ENCODE peak calls at places on chromosomes 5 and 9, in ten cellular contexts. P is BJ, G is activated B cell treated with CpG ODN at 0.5 μM for 24 hours, D is pancreas, B is HCT116, Y is WTC11, T is left ventricle myocardium inferior, Z is HFF-Myc, W is gastrocnemius medialis, U is ovary. I is an unnamed sample.

GRCh38 chr5:147648597-147648996 is 133.9 kb downstream of the JAKMIP2 start:
- DNase-seq in P (no peak), G (no peak), D (no peak), B (no peak), Y (no peak), T (no peak), Z (no peak), W (no peak), U (no peak), I (no peak)

GRCh38 chr5:163846512-163846911 is 341.1 kb downstream of the MAT2B start:
- DNase-seq in P (no peak), G (no peak), D (no peak), B (no peak), Y (no peak), T (no peak), Z (no peak), W (no peak), U (no peak), I (no peak)

GRCh38 chr9:128733256-128733655 is 9.3 kb upstream of the ZDHHC12 start:
- DNase-seq in P (no peak), G (no peak), D (peak), B (peak), Y (peak), T (peak), Z (peak), W (no peak), U (peak), I (no peak)

GRCh38 chr5:25327173-25327572 is 682.4 kb upstream of the CDH10 start:
- DNase-seq in P (no peak), G (no peak), D (no peak), B (no peak), Y (no peak), T (no peak), Z (no peak), W (no peak), U (no peak), I (no peak)

GRCh38 chr9:117656007-117656406 is 48.2 kb upstream of the TLR4 start:
- DNase-seq in P (no peak), G (no peak), D (no peak), B (no peak), Y (no peak), T (no peak), Z (no peak), W (no peak), U (no peak), I (no peak)

GRCh38 chr9:113238859-113239231 is 17.5 kb downstream of the SLC31A1 start:
- DNase-seq in P (no peak), G (no peak), D (no peak), B (no peak), Y (no peak), T (no peak), Z (no peak), W (no peak), U (no peak), I (no peak)

GRCh38 chr5:172556262-172556661 is 84.8 kb upstream of the NEURL1B start:
- DNase-seq in P (no peak), G (no peak), D (no peak), B (no peak), Y (no peak), T (peak), Z (no peak), W (no peak), U (peak), I (no peak)

GRCh38 chr5:96408841-96409458 is 24.1 kb downstream of the PCSK1 start:
- DNase-seq in P (no peak), G (no peak), D (no peak), B (no peak), Y (no peak), T (no peak), Z (no peak), W (no peak), U (no peak), I (no peak)

GRCh38 chr5:59724482-59725392 is 168.8 kb downstream of the PDE4D start:
- DNase-seq in P (no peak), G (no peak), D (no peak), B (peak), Y (peak), T (no peak), Z (no peak), W (no peak), U (no peak), I (no peak)

GRCh38 chr5:27020965-27021364 is 17.4 kb downstream of the CDH9 start:
- DNase-seq in P (no peak), G (no peak), D (no peak), B (no peak), Y (no peak), T (no peak), Z (no peak), W (no peak), U (no peak), I (no peak)

GRCh38 chr5:178207917-178208280 is 3.6 kb downstream of the HNRNPAB start:
- DNase-seq in P (no peak), G (no peak), D (no peak), B (no peak), Y (no peak), T (no peak), Z (no peak), W (no peak), U (no peak), I (no peak)

GRCh38 chr9:33189331-33189731 is 22.2 kb upstream of the B4GALT1 start:
- DNase-seq in P (no peak), G (no peak), D (no peak), B (no peak), Y (no peak), T (no peak), Z (no peak), W (no peak), U (no peak), I (no peak)

GRCh38 chr5:173638631-173639030 is 22.2 kb upstream of the BOD1 start:
- DNase-seq in P (no peak), G (no peak), D (no peak), B (no peak), Y (no peak), T (no peak), Z (no peak), W (no peak), U (no peak), I (no peak)

GRCh38 chr5:172303090-172303995 is 19.8 kb upstream of the UBTD2 start:
- DNase-seq in P (no peak), G (no peak), D (no peak), B (peak), Y (no peak), T (no peak), Z (no peak), W (no peak), U (no peak), I (no peak)

DNA sequence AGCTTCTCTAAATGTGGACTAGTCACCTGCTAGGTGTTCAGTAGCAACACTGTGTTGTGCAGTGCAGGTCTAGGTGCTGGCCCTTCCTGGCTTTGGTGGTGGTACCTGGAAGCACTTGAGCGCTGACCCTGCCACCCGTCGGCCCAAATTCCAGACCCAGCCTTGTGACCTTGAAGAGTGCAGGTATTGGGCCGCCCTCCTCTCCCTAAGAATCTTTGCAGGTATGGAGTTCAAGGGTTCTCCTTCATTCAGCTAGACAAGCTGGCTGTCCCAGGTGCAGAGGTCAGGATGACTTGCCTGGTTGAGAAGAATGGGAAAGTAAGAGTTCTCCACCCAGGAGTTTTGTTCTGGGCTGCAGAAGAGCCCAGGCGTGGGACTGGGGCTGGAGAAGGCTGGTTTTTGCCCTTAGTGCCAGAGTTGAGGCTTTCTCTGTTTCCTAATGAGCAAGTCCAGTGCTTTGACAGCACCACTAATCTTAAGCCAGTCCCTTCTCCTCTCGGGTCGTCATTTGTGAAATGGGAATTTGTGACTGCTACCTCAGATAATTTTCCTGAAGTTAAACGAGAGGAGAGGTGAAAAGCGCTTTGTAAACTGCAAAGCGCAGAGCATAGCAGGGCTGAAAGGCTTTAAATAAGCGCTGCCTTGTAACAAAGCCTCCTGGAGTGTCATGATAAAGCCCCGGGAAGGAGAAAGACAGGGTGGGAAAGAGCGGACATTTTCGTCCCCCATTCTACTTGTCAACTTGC is 4.0 kb downstream of the FOXE1 start:
- DNase-seq in P (no peak), G (no peak), D (no peak), B (no peak), Y (no peak), T (no peak), Z (no peak), W (no peak), U (no peak), I (no peak)
- TF ChIP-seq CTCF in P (no peak), G (no peak), D (no peak), B (no peak), Y (no peak), T (no peak), Z (no peak), W (no peak), U (no peak), I (no peak)

DNA sequence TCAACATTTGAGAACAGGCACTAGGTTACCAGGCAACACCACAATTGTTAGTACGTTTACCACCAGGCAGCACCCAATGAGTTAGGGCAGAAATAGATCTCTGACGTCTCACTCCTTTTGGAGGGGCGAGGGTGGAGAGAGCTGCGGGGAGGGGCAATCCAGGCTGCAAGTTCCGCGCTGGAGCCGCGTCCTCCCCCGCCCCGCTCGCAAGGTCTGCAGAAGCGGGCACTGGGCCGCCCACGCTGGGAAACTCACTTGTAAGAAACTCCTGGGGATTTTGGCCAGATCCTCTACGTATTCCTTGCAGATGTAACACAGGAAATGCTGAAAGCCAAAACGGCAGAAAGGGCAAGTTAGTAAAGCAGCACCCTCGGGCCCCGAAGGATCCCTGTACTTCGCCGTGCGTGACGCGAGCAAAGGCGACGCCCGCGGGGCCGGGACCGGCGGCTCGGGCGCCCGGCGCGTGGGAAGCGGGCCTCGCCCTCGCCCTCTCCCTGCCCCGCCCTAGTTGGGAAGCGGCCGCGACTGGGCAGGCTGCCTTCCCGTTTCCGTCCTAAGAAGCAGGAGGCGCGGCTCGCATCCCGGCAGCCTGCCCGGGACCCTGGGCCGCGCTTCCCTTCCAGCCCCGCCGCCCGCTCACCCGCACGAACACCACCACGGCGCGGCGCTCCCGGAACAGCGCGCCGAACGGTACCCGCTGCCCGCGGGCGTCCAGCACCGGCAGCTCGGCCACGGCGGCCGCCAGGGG is 493 bp downstream of the PRXL2C start:
- DNase-seq in P (peak), G (peak), D (peak), B (peak), Y (peak), T (peak), Z (peak), W (peak), U (peak), I (peak)
- TF ChIP-seq CTCF in P (no peak), G (no peak), D (no peak), B (no peak), Y (no peak), T (peak), Z (no peak), W (peak), U (peak), I (no peak)

DNA sequence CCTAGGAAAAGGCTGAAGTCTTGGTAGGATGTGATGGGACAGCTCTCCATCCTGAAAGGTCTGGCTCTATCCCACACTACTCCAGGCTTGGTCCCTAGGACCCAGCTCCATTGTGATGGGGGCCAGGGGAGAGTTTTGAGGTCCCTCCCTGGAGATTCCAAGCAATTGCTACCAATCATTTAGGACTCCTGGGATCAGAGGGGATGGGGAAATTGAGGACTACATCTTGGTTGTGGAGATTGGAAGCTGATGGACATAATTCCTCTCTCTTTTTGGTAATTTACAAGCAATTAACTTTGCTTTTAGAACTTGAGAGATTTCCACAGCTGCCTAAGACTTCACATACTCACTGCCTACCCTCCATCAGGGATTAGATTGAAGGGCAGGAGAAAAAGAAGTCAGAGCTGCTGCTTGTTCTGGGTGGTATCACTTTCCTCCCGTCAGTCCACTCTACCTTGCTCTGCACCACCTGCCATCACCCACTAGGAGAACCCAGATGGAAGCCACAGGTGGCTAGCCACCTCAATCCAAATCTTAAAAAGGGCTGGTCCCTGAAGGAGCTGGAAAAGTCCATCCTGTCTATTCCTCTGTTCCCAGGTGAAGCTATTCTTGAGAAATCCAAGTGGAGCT is 10.6 kb downstream of the IRF1 start:
- DNase-seq in P (no peak), G (no peak), D (no peak), B (no peak), Y (no peak), T (no peak), Z (no peak), W (no peak), U (no peak), I (no peak)
- TF ChIP-seq CTCF in P (no peak), G (no peak), D (no peak), B (no peak), Y (no peak), T (no peak), Z (no peak), W (no peak), U (no peak), I (no peak)

GRCh38 chr9:83383034-83383433 is 155.2 kb downstream of the FRMD3 start:
- DNase-seq in P (no peak), G (no peak), D (no peak), B (no peak), Y (no peak), T (no peak), Z (no peak), W (no peak), U (no peak), I (no peak)

GRCh38 chr9:83379045-83379444 is 159.2 kb downstream of the FRMD3 start:
- DNase-seq in P (no peak), G (no peak), D (no peak), B (no peak), Y (no peak), T (no peak), Z (no peak), W (no peak), U (no peak), I (no peak)

GRCh38 chr9:83384214-83384613 is 154.0 kb downstream of the FRMD3 start:
- DNase-seq in P (no peak), G (no peak), D (no peak), B (no peak), Y (no peak), T (no peak), Z (no peak), W (no peak), U (no peak), I (no peak)

GRCh38 chr9:83385317-83385716 is 152.9 kb downstream of the FRMD3 start:
- DNase-seq in P (no peak), G (no peak), D (no peak), B (no peak), Y (no peak), T (no peak), Z (no peak), W (no peak), U (no peak), I (no peak)

DNA sequence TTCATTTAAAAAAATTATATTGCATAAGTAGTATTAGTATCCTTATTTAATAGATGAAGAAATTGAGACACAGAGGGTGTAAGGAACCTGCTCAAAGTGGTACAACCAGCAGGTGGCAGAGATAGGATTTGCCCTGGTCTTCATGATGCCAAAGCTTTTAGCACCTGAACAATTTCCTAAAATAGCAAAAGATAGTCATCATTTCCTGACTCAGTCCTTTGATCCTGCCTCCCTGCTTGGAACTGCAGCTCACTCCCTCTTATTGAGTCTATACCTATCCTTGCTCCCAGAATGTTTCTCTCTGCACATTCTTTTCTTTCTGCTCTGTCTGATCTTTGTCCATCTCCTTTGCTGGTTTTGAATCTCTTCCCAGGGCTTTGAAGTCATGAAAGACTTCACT is 155.8 kb downstream of the FRMD3 start:
- DNase-seq in P (no peak), G (no peak), D (no peak), B (no peak), Y (no peak), T (no peak), Z (no peak), W (no peak), U (no peak), I (no peak)
- TF ChIP-seq CTCF in P (no peak), G (no peak), D (no peak), B (no peak), Y (no peak), T (no peak), Z (no peak), W (no peak), U (no peak), I (no peak)

DNA sequence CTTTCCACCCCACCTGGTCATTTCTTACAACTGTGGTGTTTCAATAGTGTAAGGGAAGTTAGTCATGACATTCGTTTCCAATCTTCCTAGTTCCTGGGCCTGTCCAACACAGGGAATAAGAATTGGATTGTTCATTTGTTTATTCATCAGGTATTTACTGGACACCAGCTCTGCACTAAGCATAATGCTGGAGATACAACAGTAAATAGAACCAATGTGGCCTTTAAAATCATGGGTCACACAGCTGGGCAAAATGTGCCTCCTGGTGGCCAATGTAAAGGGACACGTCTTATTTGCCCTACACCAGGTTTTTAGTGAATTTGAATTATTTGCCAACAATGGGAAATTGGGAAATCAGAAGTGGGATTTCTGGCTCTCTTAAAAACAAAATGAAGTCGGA is 10.4 kb downstream of the ABLIM3 start:
- DNase-seq in P (no peak), G (no peak), D (no peak), B (no peak), Y (no peak), T (no peak), Z (no peak), W (no peak), U (no peak), I (no peak)
- TF ChIP-seq CTCF in P (peak), G (no peak), D (no peak), B (peak), Y (no peak), T (peak), Z (peak), W (peak), U (no peak), I (peak)

DNA sequence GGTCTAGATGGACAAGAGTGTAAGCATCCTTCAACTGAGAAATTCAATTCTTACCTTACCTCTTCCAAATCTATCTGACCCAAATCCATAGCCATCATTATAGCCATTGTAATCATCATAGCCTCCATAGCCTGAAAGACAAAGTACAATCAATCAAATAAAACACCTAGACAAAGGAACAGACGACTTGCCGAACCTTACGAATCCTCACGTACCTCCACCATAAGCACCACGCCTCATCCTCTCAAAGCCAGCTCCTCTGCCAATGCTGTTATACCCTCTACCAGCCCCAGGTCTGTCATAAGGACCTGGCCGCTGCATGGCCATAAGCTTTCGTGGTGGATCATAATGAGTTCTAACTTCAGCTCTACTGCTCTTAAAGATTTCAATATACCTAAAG is 5.5 kb downstream of the HNRNPH1 start:
- DNase-seq in P (no peak), G (no peak), D (peak), B (no peak), Y (no peak), T (no peak), Z (no peak), W (no peak), U (no peak), I (no peak)
- TF ChIP-seq CTCF in P (no peak), G (no peak), D (no peak), B (no peak), Y (no peak), T (no peak), Z (no peak), W (no peak), U (no peak), I (no peak)

GRCh38 chr9:101359679-101360078 is 25.1 kb downstream of the BAAT start:
- DNase-seq in P (no peak), G (no peak), D (no peak), B (no peak), Y (no peak), T (no peak), Z (no peak), W (no peak), U (no peak), I (no peak)
- TF ChIP-seq CTCF in P (no peak), G (no peak), D (no peak), B (no peak), Y (no peak), T (no peak), Z (no peak), W (no peak), U (no peak), I (no peak)

GRCh38 chr5:133779828-133780475 is 167.6 kb upstream of the FSTL4 start:
- DNase-seq in P (no peak), G (no peak), D (no peak), B (no peak), Y (peak), T (no peak), Z (no peak), W (no peak), U (no peak), I (no peak)
- TF ChIP-seq CTCF in P (no peak), G (no peak), D (no peak), B (peak), Y (no peak), T (no peak), Z (no peak), W (no peak), U (no peak), I (no peak)